ENCODE peak calls at places on chromosomes 3 and 15, in ten cellular contexts. One of them, this sample, is unnamed.

GRCh38 chr3:100075731-100076543 is 38.4 kb downstream of the FILIP1L start:
- DNase-seq in heart left ventricle: no peak
- DNase-seq in hepatocyte: no peak
- DNase-seq in H7: no peak
- DNase-seq in fibroblast of mammary gland: no peak
- DNase-seq in iPS DF 6.9: no peak
- DNase-seq in stomach: no peak
- DNase-seq in dorsolateral prefrontal cortex: no peak
- DNase-seq in lung: no peak
- DNase-seq in BJ: no peak
- DNase-seq in this sample: no peak

GRCh38 chr3:124700880-124701684 is 29.2 kb upstream of the UMPS start:
- DNase-seq in heart left ventricle: no peak
- DNase-seq in hepatocyte: peak; percentile 86
- DNase-seq in H7: no peak
- DNase-seq in fibroblast of mammary gland: peak; percentile 51
- DNase-seq in iPS DF 6.9: no peak
- DNase-seq in stomach: no peak
- DNase-seq in dorsolateral prefrontal cortex: no peak
- DNase-seq in lung: no peak
- DNase-seq in BJ: no peak
- DNase-seq in this sample: no peak

GRCh38 chr3:193816656-193817311 is 223.8 kb downstream of the OPA1 start:
- DNase-seq in heart left ventricle: peak; percentile 89
- DNase-seq in hepatocyte: peak; percentile 85
- DNase-seq in H7: peak; percentile 68
- DNase-seq in fibroblast of mammary gland: peak; percentile 64
- DNase-seq in iPS DF 6.9: peak; percentile 75
- DNase-seq in stomach: peak; percentile 73
- DNase-seq in dorsolateral prefrontal cortex: no peak
- DNase-seq in lung: peak; percentile 51
- DNase-seq in BJ: no peak
- DNase-seq in this sample: no peak

GRCh38 chr3:50316657-50317242 is 5.8 kb downstream of the HYAL2 start:
- DNase-seq in heart left ventricle: no peak
- DNase-seq in hepatocyte: peak; percentile 91
- DNase-seq in H7: no peak
- DNase-seq in fibroblast of mammary gland: peak; percentile 53
- DNase-seq in iPS DF 6.9: no peak
- DNase-seq in stomach: peak; percentile 87
- DNase-seq in dorsolateral prefrontal cortex: no peak
- DNase-seq in lung: peak; percentile 95
- DNase-seq in BJ: no peak
- DNase-seq in this sample: no peak

GRCh38 chr15:91268510-91268909 is 168.5 kb downstream of the SV2B start:
- DNase-seq in heart left ventricle: no peak
- DNase-seq in hepatocyte: no peak
- DNase-seq in H7: peak; percentile 51
- DNase-seq in fibroblast of mammary gland: peak; percentile 11
- DNase-seq in iPS DF 6.9: no peak
- DNase-seq in stomach: no peak
- DNase-seq in dorsolateral prefrontal cortex: no peak
- DNase-seq in lung: no peak
- DNase-seq in BJ: no peak
- DNase-seq in this sample: no peak

GRCh38 chr15:46577767-46578166 is 942.9 kb downstream of the SQOR start:
- DNase-seq in heart left ventricle: no peak
- DNase-seq in hepatocyte: no peak
- DNase-seq in H7: no peak
- DNase-seq in fibroblast of mammary gland: no peak
- DNase-seq in iPS DF 6.9: no peak
- DNase-seq in stomach: no peak
- DNase-seq in dorsolateral prefrontal cortex: no peak
- DNase-seq in lung: no peak
- DNase-seq in BJ: no peak
- DNase-seq in this sample: no peak

GRCh38 chr3:55162031-55162784 is 234.3 kb upstream of the LRTM1 start:
- DNase-seq in heart left ventricle: no peak
- DNase-seq in hepatocyte: no peak
- DNase-seq in H7: no peak
- DNase-seq in fibroblast of mammary gland: peak; percentile 95
- DNase-seq in iPS DF 6.9: no peak
- DNase-seq in stomach: no peak
- DNase-seq in dorsolateral prefrontal cortex: no peak
- DNase-seq in lung: no peak
- DNase-seq in BJ: peak; percentile 51
- DNase-seq in this sample: no peak

GRCh38 chr15:36392666-36393266 is 186.7 kb upstream of the CDIN1 start:
- DNase-seq in heart left ventricle: no peak
- DNase-seq in hepatocyte: no peak
- DNase-seq in H7: no peak
- DNase-seq in fibroblast of mammary gland: no peak
- DNase-seq in iPS DF 6.9: no peak
- DNase-seq in stomach: no peak
- DNase-seq in dorsolateral prefrontal cortex: no peak
- DNase-seq in lung: no peak
- DNase-seq in BJ: no peak
- DNase-seq in this sample: no peak

GRCh38 chr15:73597036-73597638 is 36.1 kb downstream of the NPTN start:
- DNase-seq in heart left ventricle: no peak
- DNase-seq in hepatocyte: no peak
- DNase-seq in H7: no peak
- DNase-seq in fibroblast of mammary gland: no peak
- DNase-seq in iPS DF 6.9: no peak
- DNase-seq in stomach: no peak
- DNase-seq in dorsolateral prefrontal cortex: no peak
- DNase-seq in lung: no peak
- DNase-seq in BJ: no peak
- DNase-seq in this sample: no peak

GRCh38 chr3:149375164-149375823 is 2.2 kb downstream of the TM4SF1 start:
- DNase-seq in heart left ventricle: no peak
- DNase-seq in hepatocyte: no peak
- DNase-seq in H7: no peak
- DNase-seq in fibroblast of mammary gland: no peak
- DNase-seq in iPS DF 6.9: no peak
- DNase-seq in stomach: no peak
- DNase-seq in dorsolateral prefrontal cortex: no peak
- DNase-seq in lung: no peak
- DNase-seq in BJ: no peak
- DNase-seq in this sample: no peak

GRCh38 chr3:11770477-11771381 is 76.0 kb downstream of the TAMM41 start:
- DNase-seq in heart left ventricle: peak; percentile 38
- DNase-seq in hepatocyte: peak; percentile 94
- DNase-seq in H7: peak; percentile 93
- DNase-seq in fibroblast of mammary gland: peak; percentile 85
- DNase-seq in iPS DF 6.9: peak; percentile 78
- DNase-seq in stomach: peak; percentile 91
- DNase-seq in dorsolateral prefrontal cortex: peak; percentile 72
- DNase-seq in lung: peak; percentile 88
- DNase-seq in BJ: peak; percentile 67
- DNase-seq in this sample: peak; percentile 99
- H3K4me3 ChIP-seq in heart left ventricle: peak overlapping the region; percentile 28
- H3K4me3 ChIP-seq in hepatocyte: no peak overlapping the region
- H3K4me3 ChIP-seq in H7: no peak overlapping the region
- H3K4me3 ChIP-seq in fibroblast of mammary gland: no peak overlapping the region
- H3K4me3 ChIP-seq in iPS DF 6.9: no peak overlapping the region
- H3K4me3 ChIP-seq in stomach: no peak overlapping the region
- H3K4me3 ChIP-seq in dorsolateral prefrontal cortex: peak overlapping the region; percentile 35
- H3K4me3 ChIP-seq in lung: no peak overlapping the region
- H3K4me3 ChIP-seq in BJ: no peak overlapping the region
- H3K4me3 ChIP-seq in this sample: peak overlapping the region; percentile 7

GRCh38 chr3:119783255-119783654 is 1.4 kb downstream of the NR1I2 start:
- DNase-seq in heart left ventricle: no peak
- DNase-seq in hepatocyte: no peak
- DNase-seq in H7: no peak
- DNase-seq in fibroblast of mammary gland: no peak
- DNase-seq in iPS DF 6.9: no peak
- DNase-seq in stomach: no peak
- DNase-seq in dorsolateral prefrontal cortex: no peak
- DNase-seq in lung: no peak
- DNase-seq in BJ: no peak
- DNase-seq in this sample: no peak
- H3K4me3 ChIP-seq in heart left ventricle: no peak overlapping the region
- H3K4me3 ChIP-seq in hepatocyte: no peak overlapping the region
- H3K4me3 ChIP-seq in H7: no peak overlapping the region
- H3K4me3 ChIP-seq in fibroblast of mammary gland: no peak overlapping the region
- H3K4me3 ChIP-seq in iPS DF 6.9: no peak overlapping the region
- H3K4me3 ChIP-seq in stomach: no peak overlapping the region
- H3K4me3 ChIP-seq in dorsolateral prefrontal cortex: no peak overlapping the region
- H3K4me3 ChIP-seq in lung: no peak overlapping the region
- H3K4me3 ChIP-seq in BJ: no peak overlapping the region
- H3K4me3 ChIP-seq in this sample: no peak overlapping the region

DNA sequence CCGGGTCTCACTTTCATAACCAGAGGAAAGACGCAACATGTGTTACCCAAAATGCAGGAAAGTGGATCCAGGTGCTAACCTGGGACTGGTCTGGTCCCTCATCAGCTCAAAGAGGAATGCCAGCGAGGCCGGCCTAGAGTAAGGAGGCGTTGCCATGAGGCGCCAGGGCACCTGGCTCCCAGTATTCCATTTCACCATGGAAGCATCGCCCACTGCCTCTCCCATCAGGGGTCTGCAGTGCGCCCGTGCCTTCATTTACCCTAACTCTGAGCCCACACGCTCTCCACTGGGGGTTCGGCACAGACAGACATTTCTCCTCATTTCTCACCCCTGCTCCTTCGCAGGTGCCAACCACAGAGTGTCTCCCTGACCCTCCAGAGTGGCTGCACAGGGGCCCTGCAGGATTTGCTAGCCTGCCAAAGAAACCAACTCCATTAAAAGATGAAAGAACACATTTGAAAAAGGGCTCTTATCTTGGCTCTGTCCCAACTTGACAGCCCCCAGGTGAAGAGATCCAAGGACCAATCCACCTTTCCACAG is 61.5 kb downstream of the ABTB1 start:
- DNase-seq in heart left ventricle: no peak
- DNase-seq in hepatocyte: no peak
- DNase-seq in H7: no peak
- DNase-seq in fibroblast of mammary gland: no peak
- DNase-seq in iPS DF 6.9: no peak
- DNase-seq in stomach: no peak
- DNase-seq in dorsolateral prefrontal cortex: no peak
- DNase-seq in lung: no peak
- DNase-seq in BJ: no peak
- DNase-seq in this sample: no peak
- H3K4me3 ChIP-seq in heart left ventricle: no peak overlapping the region
- H3K4me3 ChIP-seq in hepatocyte: no peak overlapping the region
- H3K4me3 ChIP-seq in H7: no peak overlapping the region
- H3K4me3 ChIP-seq in fibroblast of mammary gland: no peak overlapping the region
- H3K4me3 ChIP-seq in iPS DF 6.9: no peak overlapping the region
- H3K4me3 ChIP-seq in stomach: no peak overlapping the region
- H3K4me3 ChIP-seq in dorsolateral prefrontal cortex: no peak overlapping the region
- H3K4me3 ChIP-seq in lung: no peak overlapping the region
- H3K4me3 ChIP-seq in BJ: no peak overlapping the region
- H3K4me3 ChIP-seq in this sample: no peak overlapping the region

DNA sequence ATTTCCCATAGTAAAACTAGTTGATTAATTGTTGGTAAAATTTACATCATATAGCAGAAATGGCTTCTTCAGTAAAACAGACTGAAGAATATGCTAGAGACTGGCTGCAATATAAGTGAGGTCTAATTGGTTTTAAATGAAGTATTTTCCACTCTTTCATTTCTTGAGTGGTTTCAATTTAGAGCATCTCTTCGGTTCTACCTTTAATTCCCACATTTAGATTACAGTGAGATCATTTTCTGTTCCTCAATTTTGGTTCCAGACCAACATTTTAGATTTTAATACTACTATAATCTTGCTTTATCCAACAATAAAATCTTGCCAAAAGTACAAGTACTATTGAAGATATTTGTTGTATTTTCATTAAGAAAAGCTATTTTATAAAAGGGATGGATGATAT is 1.0 kb upstream of the LRCH3 start:
- DNase-seq in heart left ventricle: no peak
- DNase-seq in hepatocyte: no peak
- DNase-seq in H7: no peak
- DNase-seq in fibroblast of mammary gland: no peak
- DNase-seq in iPS DF 6.9: no peak
- DNase-seq in stomach: no peak
- DNase-seq in dorsolateral prefrontal cortex: no peak
- DNase-seq in lung: no peak
- DNase-seq in BJ: no peak
- DNase-seq in this sample: no peak
- H3K4me3 ChIP-seq in heart left ventricle: no peak overlapping the region
- H3K4me3 ChIP-seq in hepatocyte: no peak overlapping the region
- H3K4me3 ChIP-seq in H7: no peak overlapping the region
- H3K4me3 ChIP-seq in fibroblast of mammary gland: no peak overlapping the region
- H3K4me3 ChIP-seq in iPS DF 6.9: no peak overlapping the region
- H3K4me3 ChIP-seq in stomach: no peak overlapping the region
- H3K4me3 ChIP-seq in dorsolateral prefrontal cortex: no peak overlapping the region
- H3K4me3 ChIP-seq in lung: no peak overlapping the region
- H3K4me3 ChIP-seq in BJ: no peak overlapping the region
- H3K4me3 ChIP-seq in this sample: no peak overlapping the region

GRCh38 chr15:64398575-64398974 is 10.9 kb downstream of the TRIP4 start:
- DNase-seq in heart left ventricle: no peak
- DNase-seq in hepatocyte: no peak
- DNase-seq in H7: no peak
- DNase-seq in fibroblast of mammary gland: no peak
- DNase-seq in iPS DF 6.9: no peak
- DNase-seq in stomach: no peak
- DNase-seq in dorsolateral prefrontal cortex: no peak
- DNase-seq in lung: no peak
- DNase-seq in BJ: no peak
- DNase-seq in this sample: no peak

GRCh38 chr15:64400583-64400982 is 12.9 kb downstream of the TRIP4 start:
- DNase-seq in heart left ventricle: no peak
- DNase-seq in hepatocyte: no peak
- DNase-seq in H7: no peak
- DNase-seq in fibroblast of mammary gland: no peak
- DNase-seq in iPS DF 6.9: no peak
- DNase-seq in stomach: no peak
- DNase-seq in dorsolateral prefrontal cortex: no peak
- DNase-seq in lung: no peak
- DNase-seq in BJ: no peak
- DNase-seq in this sample: peak; percentile 80

GRCh38 chr15:64396790-64397189 is 9.2 kb downstream of the TRIP4 start:
- DNase-seq in heart left ventricle: no peak
- DNase-seq in hepatocyte: no peak
- DNase-seq in H7: no peak
- DNase-seq in fibroblast of mammary gland: no peak
- DNase-seq in iPS DF 6.9: no peak
- DNase-seq in stomach: no peak
- DNase-seq in dorsolateral prefrontal cortex: no peak
- DNase-seq in lung: no peak
- DNase-seq in BJ: no peak
- DNase-seq in this sample: no peak
- H3K4me3 ChIP-seq in heart left ventricle: no peak overlapping the region
- H3K4me3 ChIP-seq in hepatocyte: no peak overlapping the region
- H3K4me3 ChIP-seq in H7: no peak overlapping the region
- H3K4me3 ChIP-seq in fibroblast of mammary gland: no peak overlapping the region
- H3K4me3 ChIP-seq in iPS DF 6.9: no peak overlapping the region
- H3K4me3 ChIP-seq in stomach: no peak overlapping the region
- H3K4me3 ChIP-seq in dorsolateral prefrontal cortex: no peak overlapping the region
- H3K4me3 ChIP-seq in lung: no peak overlapping the region
- H3K4me3 ChIP-seq in BJ: no peak overlapping the region
- H3K4me3 ChIP-seq in this sample: no peak overlapping the region

DNA sequence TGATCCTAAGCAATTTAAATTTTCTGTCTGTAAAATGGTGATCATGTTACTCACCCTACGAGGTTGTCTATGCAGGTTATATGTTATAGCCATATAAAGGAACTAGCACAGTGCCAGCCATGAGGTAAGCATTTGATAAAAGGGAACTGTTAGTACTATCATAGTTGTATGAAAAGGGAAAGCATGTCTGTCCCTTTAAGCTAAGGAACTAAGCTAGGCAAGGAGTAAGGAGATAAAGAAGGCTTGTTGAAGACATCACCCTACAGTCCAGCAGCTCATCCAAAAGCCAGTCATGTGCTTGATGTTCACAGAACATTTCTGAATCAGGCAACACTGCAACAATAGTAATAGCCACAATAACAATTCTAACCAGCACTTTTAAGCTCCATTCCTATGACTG is 243.9 kb downstream of the ZBTB20 start:
- DNase-seq in heart left ventricle: no peak
- DNase-seq in hepatocyte: no peak
- DNase-seq in H7: no peak
- DNase-seq in fibroblast of mammary gland: no peak
- DNase-seq in iPS DF 6.9: no peak
- DNase-seq in stomach: no peak
- DNase-seq in dorsolateral prefrontal cortex: no peak
- DNase-seq in lung: no peak
- DNase-seq in BJ: no peak
- DNase-seq in this sample: no peak
- H3K4me3 ChIP-seq in heart left ventricle: no peak overlapping the region
- H3K4me3 ChIP-seq in hepatocyte: no peak overlapping the region
- H3K4me3 ChIP-seq in H7: no peak overlapping the region
- H3K4me3 ChIP-seq in fibroblast of mammary gland: no peak overlapping the region
- H3K4me3 ChIP-seq in iPS DF 6.9: no peak overlapping the region
- H3K4me3 ChIP-seq in stomach: no peak overlapping the region
- H3K4me3 ChIP-seq in dorsolateral prefrontal cortex: no peak overlapping the region
- H3K4me3 ChIP-seq in lung: no peak overlapping the region
- H3K4me3 ChIP-seq in BJ: no peak overlapping the region
- H3K4me3 ChIP-seq in this sample: no peak overlapping the region

This sample was measured in LNCaP clone FGC.